ENCODE peak calls at places on chromosomes 16 and 17, in eight cellular contexts. A is activated T-cell treated with anti-CD3 and anti-CD28 coated beads, Interleukin-2, amount 50 U/mL, for 4 hours; O is globus pallidus; R is NCI-H526 treated with DMSO at 0.1 percent for 48 hours; E is GM20000; S is right lobe of liver; L is substantia nigra; X is NCI-H510A treated with DMSO at 0.1 percent for 48 hours. J is an unnamed sample.

GRCh38 chr17:74750327-74751069 is 2.1 kb downstream of the NHERF1 start:
- DNase-seq in A (no peak), O (peak), R (no peak), E (no peak), S (peak), L (no peak), X (no peak), J (no peak)

GRCh38 chr16:83095926-83096692 is 469.3 kb downstream of the CDH13 start:
- DNase-seq in A (no peak), O (no peak), R (no peak), E (no peak), S (no peak), L (no peak), X (no peak), J (no peak)

GRCh38 chr16:2152695-2153506 is 2.7 kb upstream of the TRAF7 start:
- DNase-seq in A (no peak), O (no peak), R (no peak), E (no peak), S (peak), L (no peak), X (no peak), J (no peak)

GRCh38 chr16:9371713-9372448 is 280.4 kb downstream of the HAPSTR1 start:
- DNase-seq in A (no peak), O (no peak), R (no peak), E (no peak), S (no peak), L (no peak), X (no peak), J (no peak)

GRCh38 chr17:1486802-1487695 is 5.4 kb downstream of the MYO1C start:
- DNase-seq in A (peak), O (no peak), R (peak), E (peak), S (peak), L (no peak), X (no peak), J (no peak)

GRCh38 chr17:80899402-80900268 is 92.0 kb upstream of the CHMP6 start:
- DNase-seq in A (peak), O (no peak), R (peak), E (peak), S (peak), L (no peak), X (peak), J (no peak)

GRCh38 chr16:67241008-67241900 is 6.0 kb downstream of the FHOD1 start:
- DNase-seq in A (no peak), O (no peak), R (no peak), E (no peak), S (peak), L (peak), X (no peak), J (no peak)

GRCh38 chr16:58020628-58021521 is 4.7 kb upstream of the MMP15 start:
- DNase-seq in A (peak), O (peak), R (no peak), E (peak), S (peak), L (peak), X (peak), J (no peak)

GRCh38 chr16:19979638-19980037 is 94.1 kb downstream of the GPR139 start:
- DNase-seq in A (no peak), O (no peak), R (no peak), E (no peak), S (no peak), L (no peak), X (no peak), J (no peak)

GRCh38 chr16:85659805-85660511 is 28.8 kb downstream of the GINS2 start:
- DNase-seq in A (peak), O (peak), R (no peak), E (peak), S (peak), L (peak), X (peak), J (peak)

GRCh38 chr17:78791840-78792709 is 10.0 kb upstream of the CYTH1 start:
- DNase-seq in A (no peak), O (no peak), R (no peak), E (no peak), S (no peak), L (no peak), X (no peak), J (no peak)

GRCh38 chr16:66369055-66369592 is 2.6 kb downstream of the CDH5 start:
- DNase-seq in A (no peak), O (no peak), R (no peak), E (peak), S (peak), L (no peak), X (no peak), J (no peak)

GRCh38 chr17:11047228-11047627 is 193.8 kb upstream of the SHISA6 start:
- DNase-seq in A (no peak), O (no peak), R (no peak), E (no peak), S (no peak), L (no peak), X (no peak), J (no peak)

GRCh38 chr16:27920391-27920891 is 143.1 kb downstream of the GSG1L start:
- DNase-seq in A (no peak), O (no peak), R (peak), E (no peak), S (no peak), L (no peak), X (peak), J (no peak)

GRCh38 chr16:15446901-15447300 is 12.5 kb downstream of the BMERB1 start:
- DNase-seq in A (no peak), O (no peak), R (no peak), E (no peak), S (no peak), L (no peak), X (no peak), J (no peak)

GRCh38 chr16:69089091-69089912 is 16.2 kb upstream of the HAS3 start:
- DNase-seq in A (no peak), O (no peak), R (no peak), E (no peak), S (peak), L (no peak), X (peak), J (no peak)

GRCh38 chr17:75447951-75448856 is 8.2 kb upstream of the TMEM94 start:
- DNase-seq in A (no peak), O (no peak), R (no peak), E (no peak), S (no peak), L (no peak), X (no peak), J (no peak)

GRCh38 chr16:21603920-21604319 is 4.5 kb downstream of the METTL9 start:
- DNase-seq in A (no peak), O (no peak), R (no peak), E (no peak), S (no peak), L (no peak), X (no peak), J (no peak)

GRCh38 chr17:78563189-78564145 is 13.7 kb downstream of the DNAH17 start:
- DNase-seq in A (no peak), O (no peak), R (no peak), E (no peak), S (peak), L (no peak), X (no peak), J (no peak)

J was measured in pulmonary artery endothelial cell.